ENCODE peak calls at places on chromosomes 6 and 20, in eight cellular contexts. One of them, this sample, is unnamed.

GRCh38 chr6:10071631-10072220 is 343.1 kb downstream of the TFAP2A start:
- DNase-seq in sigmoid colon: no peak
- DNase-seq in psoas muscle: no peak
- DNase-seq in ovary: no peak
- DNase-seq in body of pancreas: no peak
- DNase-seq in MM.1S: no peak
- DNase-seq in IMR-90: no peak
- DNase-seq in pancreas: no peak
- DNase-seq in this sample: no peak

GRCh38 chr6:118565317-118565960 is 17.3 kb downstream of the PLN start:
- DNase-seq in sigmoid colon: no peak
- DNase-seq in psoas muscle: no peak
- DNase-seq in ovary: no peak
- DNase-seq in body of pancreas: no peak
- DNase-seq in MM.1S: peak
- DNase-seq in IMR-90: peak
- DNase-seq in pancreas: no peak
- DNase-seq in this sample: no peak

GRCh38 chr6:125867483-125867935 is 76.7 kb downstream of the NCOA7 start:
- DNase-seq in sigmoid colon: no peak
- DNase-seq in psoas muscle: no peak
- DNase-seq in ovary: no peak
- DNase-seq in body of pancreas: no peak
- DNase-seq in MM.1S: no peak
- DNase-seq in IMR-90: peak
- DNase-seq in pancreas: no peak
- DNase-seq in this sample: no peak

GRCh38 chr6:11460837-11461661 is 76.5 kb upstream of the TMEM170B start:
- DNase-seq in sigmoid colon: no peak
- DNase-seq in psoas muscle: no peak
- DNase-seq in ovary: no peak
- DNase-seq in body of pancreas: no peak
- DNase-seq in MM.1S: peak
- DNase-seq in IMR-90: no peak
- DNase-seq in pancreas: no peak
- DNase-seq in this sample: no peak

GRCh38 chr20:53901064-53901463 is 169.3 kb downstream of the BCAS1 start:
- DNase-seq in sigmoid colon: no peak
- DNase-seq in psoas muscle: no peak
- DNase-seq in ovary: no peak
- DNase-seq in body of pancreas: no peak
- DNase-seq in MM.1S: no peak
- DNase-seq in IMR-90: peak
- DNase-seq in pancreas: no peak
- DNase-seq in this sample: no peak

GRCh38 chr20:32969356-32970114 is 34.7 kb downstream of the SUN5 start:
- DNase-seq in sigmoid colon: peak
- DNase-seq in psoas muscle: no peak
- DNase-seq in ovary: no peak
- DNase-seq in body of pancreas: no peak
- DNase-seq in MM.1S: no peak
- DNase-seq in IMR-90: no peak
- DNase-seq in pancreas: peak
- DNase-seq in this sample: peak

GRCh38 chr6:43413002-43413401 is 14.3 kb upstream of the ABCC10 start:
- DNase-seq in sigmoid colon: no peak
- DNase-seq in psoas muscle: no peak
- DNase-seq in ovary: no peak
- DNase-seq in body of pancreas: no peak
- DNase-seq in MM.1S: no peak
- DNase-seq in IMR-90: no peak
- DNase-seq in pancreas: no peak
- DNase-seq in this sample: no peak

GRCh38 chr6:112253842-112254816 is at the start of gene LAMA4:
- DNase-seq in sigmoid colon: peak
- DNase-seq in psoas muscle: peak
- DNase-seq in ovary: peak
- DNase-seq in body of pancreas: peak
- DNase-seq in MM.1S: no peak
- DNase-seq in IMR-90: peak
- DNase-seq in pancreas: peak
- DNase-seq in this sample: no peak

GRCh38 chr6:147621280-147621679 is 112.8 kb downstream of the SAMD5 start:
- DNase-seq in sigmoid colon: no peak
- DNase-seq in psoas muscle: peak
- DNase-seq in ovary: no peak
- DNase-seq in body of pancreas: no peak
- DNase-seq in MM.1S: no peak
- DNase-seq in IMR-90: peak
- DNase-seq in pancreas: no peak
- DNase-seq in this sample: no peak

GRCh38 chr20:48597521-48598302 is 230.1 kb downstream of the PREX1 start:
- DNase-seq in sigmoid colon: peak
- DNase-seq in psoas muscle: no peak
- DNase-seq in ovary: no peak
- DNase-seq in body of pancreas: no peak
- DNase-seq in MM.1S: no peak
- DNase-seq in IMR-90: no peak
- DNase-seq in pancreas: no peak
- DNase-seq in this sample: no peak

GRCh38 chr20:52941803-52942202 is 30.4 kb upstream of the TSHZ2 start:
- DNase-seq in sigmoid colon: no peak
- DNase-seq in psoas muscle: no peak
- DNase-seq in ovary: no peak
- DNase-seq in body of pancreas: no peak
- DNase-seq in MM.1S: no peak
- DNase-seq in IMR-90: no peak
- DNase-seq in pancreas: no peak
- DNase-seq in this sample: no peak

GRCh38 chr20:39935921-39936320 is 753.1 kb downstream of the MAFB start:
- DNase-seq in sigmoid colon: no peak
- DNase-seq in psoas muscle: no peak
- DNase-seq in ovary: no peak
- DNase-seq in body of pancreas: no peak
- DNase-seq in MM.1S: no peak
- DNase-seq in IMR-90: no peak
- DNase-seq in pancreas: no peak
- DNase-seq in this sample: no peak

GRCh38 chr20:35698298-35699126 is 640 bp downstream of the NFS1 start:
- DNase-seq in sigmoid colon: peak
- DNase-seq in psoas muscle: no peak
- DNase-seq in ovary: no peak
- DNase-seq in body of pancreas: no peak
- DNase-seq in MM.1S: no peak
- DNase-seq in IMR-90: no peak
- DNase-seq in pancreas: peak
- DNase-seq in this sample: no peak

GRCh38 chr6:112034236-112034990 is 19.5 kb upstream of the CCN6 start:
- DNase-seq in sigmoid colon: no peak
- DNase-seq in psoas muscle: no peak
- DNase-seq in ovary: no peak
- DNase-seq in body of pancreas: no peak
- DNase-seq in MM.1S: no peak
- DNase-seq in IMR-90: no peak
- DNase-seq in pancreas: no peak
- DNase-seq in this sample: no peak

GRCh38 chr6:146029573-146030184 is 817 bp downstream of the GRM1 start:
- DNase-seq in sigmoid colon: no peak
- DNase-seq in psoas muscle: no peak
- DNase-seq in ovary: no peak
- DNase-seq in body of pancreas: no peak
- DNase-seq in MM.1S: no peak
- DNase-seq in IMR-90: no peak
- DNase-seq in pancreas: peak
- DNase-seq in this sample: no peak

GRCh38 chr6:167146977-167147376 is 10.8 kb downstream of the GPR31 start:
- DNase-seq in sigmoid colon: no peak
- DNase-seq in psoas muscle: no peak
- DNase-seq in ovary: no peak
- DNase-seq in body of pancreas: no peak
- DNase-seq in MM.1S: no peak
- DNase-seq in IMR-90: no peak
- DNase-seq in pancreas: no peak
- DNase-seq in this sample: no peak

GRCh38 chr6:157615411-157615763 is 207.7 kb upstream of the SNX9 start:
- DNase-seq in sigmoid colon: no peak
- DNase-seq in psoas muscle: no peak
- DNase-seq in ovary: no peak
- DNase-seq in body of pancreas: no peak
- DNase-seq in MM.1S: no peak
- DNase-seq in IMR-90: no peak
- DNase-seq in pancreas: no peak
- DNase-seq in this sample: no peak

GRCh38 chr6:157610451-157610999 is 212.5 kb upstream of the SNX9 start:
- DNase-seq in sigmoid colon: no peak
- DNase-seq in psoas muscle: no peak
- DNase-seq in ovary: no peak
- DNase-seq in body of pancreas: no peak
- DNase-seq in MM.1S: no peak
- DNase-seq in IMR-90: no peak
- DNase-seq in pancreas: no peak
- DNase-seq in this sample: no peak

GRCh38 chr6:157614026-157614484 is 209.0 kb upstream of the SNX9 start:
- DNase-seq in sigmoid colon: no peak
- DNase-seq in psoas muscle: no peak
- DNase-seq in ovary: no peak
- DNase-seq in body of pancreas: no peak
- DNase-seq in MM.1S: no peak
- DNase-seq in IMR-90: peak
- DNase-seq in pancreas: no peak
- DNase-seq in this sample: no peak

GRCh38 chr6:157611406-157611805 is 211.6 kb upstream of the SNX9 start:
- DNase-seq in sigmoid colon: no peak
- DNase-seq in psoas muscle: no peak
- DNase-seq in ovary: no peak
- DNase-seq in body of pancreas: no peak
- DNase-seq in MM.1S: no peak
- DNase-seq in IMR-90: no peak
- DNase-seq in pancreas: no peak
- DNase-seq in this sample: no peak

DNA sequence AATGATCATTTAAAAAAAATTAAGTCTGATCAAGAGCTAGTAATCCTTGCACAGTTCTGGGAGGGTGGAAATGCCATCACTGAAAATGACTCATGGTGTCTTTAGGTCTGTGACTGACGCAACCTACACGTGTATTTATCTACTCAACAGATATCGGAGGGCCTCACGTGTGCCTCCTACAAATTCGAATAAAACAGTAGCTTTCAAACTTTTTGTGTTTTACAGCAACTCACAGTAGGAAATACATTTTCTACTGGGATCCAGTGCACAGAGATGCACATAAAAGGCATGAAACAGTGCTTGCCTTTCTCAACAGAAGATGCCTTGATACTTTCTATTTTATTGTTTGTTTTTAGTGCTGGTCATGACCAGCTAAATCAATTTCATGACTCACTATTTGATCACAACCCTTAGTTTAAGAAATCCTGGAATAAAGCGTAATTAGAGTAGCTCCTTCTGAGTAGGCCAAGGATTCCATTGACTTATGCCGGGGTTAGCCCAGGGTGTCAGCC is 210.0 kb upstream of the SNX9 start:
- DNase-seq in sigmoid colon: no peak
- DNase-seq in psoas muscle: no peak
- DNase-seq in ovary: no peak
- DNase-seq in body of pancreas: no peak
- DNase-seq in MM.1S: no peak
- DNase-seq in IMR-90: peak
- DNase-seq in pancreas: no peak
- DNase-seq in this sample: no peak
- H3K4me3 ChIP-seq in sigmoid colon: no peak
- H3K4me3 ChIP-seq in psoas muscle: no peak
- H3K4me3 ChIP-seq in ovary: no peak
- H3K4me3 ChIP-seq in body of pancreas: no peak
- H3K4me3 ChIP-seq in MM.1S: no peak
- H3K4me3 ChIP-seq in IMR-90: peak
- H3K4me3 ChIP-seq in pancreas: no peak
- H3K4me3 ChIP-seq in this sample: no peak

GRCh38 chr6:48986803-48987202 is 476.2 kb downstream of the MMUT start:
- DNase-seq in sigmoid colon: no peak
- DNase-seq in psoas muscle: no peak
- DNase-seq in ovary: no peak
- DNase-seq in body of pancreas: no peak
- DNase-seq in MM.1S: peak
- DNase-seq in IMR-90: no peak
- DNase-seq in pancreas: peak
- DNase-seq in this sample: no peak
- TF ChIP-seq CTCF in sigmoid colon: no peak
- TF ChIP-seq CTCF in psoas muscle: no peak
- TF ChIP-seq CTCF in ovary: no peak
- TF ChIP-seq CTCF in body of pancreas: no peak
- TF ChIP-seq CTCF in MM.1S: no peak
- TF ChIP-seq CTCF in IMR-90: no peak
- TF ChIP-seq CTCF in pancreas: no peak
- TF ChIP-seq CTCF in this sample: no peak

DNA sequence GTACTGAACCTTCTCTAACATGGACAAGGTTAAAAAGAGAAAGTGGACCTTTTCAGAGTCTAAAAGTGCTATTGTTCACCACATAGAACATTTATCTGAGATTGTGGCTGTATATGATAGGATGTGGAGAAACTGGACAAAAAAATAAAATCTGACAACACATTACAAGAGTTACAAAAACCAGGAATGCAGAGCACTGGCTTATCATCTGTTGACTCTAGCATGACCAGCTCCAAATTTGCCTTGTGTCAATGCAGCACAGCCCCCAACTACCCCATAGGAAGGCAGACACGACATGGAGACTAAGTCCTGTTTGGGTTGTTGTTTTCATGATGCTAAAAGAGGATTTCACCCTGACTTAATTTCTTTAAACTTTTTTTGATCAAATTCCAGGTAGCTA is 436.9 kb upstream of the MARCKS start:
- DNase-seq in sigmoid colon: no peak
- DNase-seq in psoas muscle: no peak
- DNase-seq in ovary: no peak
- DNase-seq in body of pancreas: no peak
- DNase-seq in MM.1S: no peak
- DNase-seq in IMR-90: no peak
- DNase-seq in pancreas: no peak
- DNase-seq in this sample: no peak
- H3K27ac ChIP-seq in sigmoid colon: no peak
- H3K27ac ChIP-seq in psoas muscle: no peak
- H3K27ac ChIP-seq in ovary: no peak
- H3K27ac ChIP-seq in body of pancreas: no peak
- H3K27ac ChIP-seq in MM.1S: no peak
- H3K27ac ChIP-seq in IMR-90: no peak
- H3K27ac ChIP-seq in pancreas: no peak
- H3K27ac ChIP-seq in this sample: no peak

DNA sequence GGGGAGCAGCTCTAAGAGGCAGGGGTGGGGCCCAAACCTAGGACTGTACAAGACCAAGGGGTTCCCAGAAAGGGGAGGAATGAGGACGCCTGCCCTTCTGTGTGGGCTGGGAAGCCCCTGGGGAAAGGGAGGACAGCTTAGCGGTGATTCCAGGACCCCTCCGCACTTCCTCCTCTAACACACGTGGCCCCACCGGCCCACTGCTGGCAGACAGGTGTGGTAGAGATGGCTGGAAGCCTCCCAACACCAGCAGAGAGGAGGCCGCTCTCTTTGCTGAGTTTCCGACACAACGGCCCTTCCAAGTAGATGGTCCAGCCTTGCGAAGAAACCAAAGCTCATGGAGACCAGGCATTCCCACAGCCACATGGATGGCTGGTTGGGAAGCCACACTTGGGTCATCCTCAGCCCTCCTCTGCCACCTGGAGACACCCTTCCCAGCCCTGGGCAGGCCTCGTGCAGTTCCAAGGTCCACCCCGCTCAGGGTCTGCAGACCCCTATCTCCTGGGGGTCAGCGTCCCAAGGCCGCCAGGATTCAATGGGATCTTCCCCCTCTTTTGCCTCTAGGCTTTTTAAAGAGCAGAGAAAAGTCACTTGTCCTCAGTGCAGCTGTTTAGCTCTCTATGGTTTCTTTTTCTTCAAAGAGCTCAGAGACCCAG is 43.9 kb downstream of the RRBP1 start:
- DNase-seq in sigmoid colon: no peak
- DNase-seq in psoas muscle: no peak
- DNase-seq in ovary: no peak
- DNase-seq in body of pancreas: no peak
- DNase-seq in MM.1S: no peak
- DNase-seq in IMR-90: no peak
- DNase-seq in pancreas: no peak
- DNase-seq in this sample: no peak
- H3K4me3 ChIP-seq in sigmoid colon: no peak
- H3K4me3 ChIP-seq in psoas muscle: no peak
- H3K4me3 ChIP-seq in ovary: no peak
- H3K4me3 ChIP-seq in body of pancreas: no peak
- H3K4me3 ChIP-seq in MM.1S: no peak
- H3K4me3 ChIP-seq in IMR-90: no peak
- H3K4me3 ChIP-seq in pancreas: no peak
- H3K4me3 ChIP-seq in this sample: no peak

This sample was measured in coronary artery.